ENCODE peak calls at places on chromosome X, in nine cellular contexts. F is germinal center; L is ovary; A is activated CD4-positive, alpha-beta T cell treated with anti-CD3 and anti-CD28 coated beads, Interleukin-2, amount 50 U/mL, for 1 hour; M is tibial nerve; V is naive thymus-derived CD4-positive, alpha-beta T cell; C is DND-41; S is heart left ventricle; N is midbrain. T is an unnamed sample.

GRCh38 chrX:2819345-2820130 is 9.2 kb upstream of the GYG2 start:
- DNase-seq in F (peak), L (no peak), A (no peak), M (no peak), V (no peak), C (no peak), S (no peak), N (no peak), T (no peak)

GRCh38 chrX:106467422-106467821 is 144.4 kb upstream of the RADX start:
- DNase-seq in F (no peak), L (no peak), A (no peak), M (no peak), V (no peak), C (no peak), S (no peak), N (no peak), T (no peak)

GRCh38 chrX:119201570-119201969 is 34.5 kb upstream of the PGRMC1 start:
- DNase-seq in F (no peak), L (no peak), A (no peak), M (no peak), V (no peak), C (no peak), S (no peak), N (no peak), T (no peak)

GRCh38 chrX:19566359-19567141 is 51.2 kb upstream of the MAP3K15 start:
- DNase-seq in F (no peak), L (no peak), A (no peak), M (no peak), V (no peak), C (peak), S (no peak), N (no peak), T (peak)

GRCh38 chrX:20224814-20225487 is 41.8 kb downstream of the RPS6KA3 start:
- DNase-seq in F (no peak), L (no peak), A (no peak), M (no peak), V (no peak), C (no peak), S (no peak), N (peak), T (no peak)

GRCh38 chrX:32530802-32531403 is 680.4 kb downstream of the DMD start:
- DNase-seq in F (no peak), L (peak), A (no peak), M (peak), V (peak), C (peak), S (no peak), N (peak), T (peak)

GRCh38 chrX:27987862-27988646 is 6.8 kb upstream of the DCAF8L1 start:
- DNase-seq in F (no peak), L (no peak), A (no peak), M (no peak), V (no peak), C (no peak), S (no peak), N (no peak), T (no peak)

GRCh38 chrX:10821293-10821692 is 200.9 kb upstream of the MID1 start:
- DNase-seq in F (no peak), L (no peak), A (no peak), M (no peak), V (no peak), C (no peak), S (no peak), N (no peak), T (no peak)

GRCh38 chrX:155028192-155028591 is 1.5 kb downstream of the FUNDC2 start:
- DNase-seq in F (no peak), L (no peak), A (no peak), M (no peak), V (no peak), C (no peak), S (no peak), N (no peak), T (no peak)

GRCh38 chrX:115428011-115428410 is 133.0 kb upstream of the PLS3 start:
- DNase-seq in F (no peak), L (no peak), A (no peak), M (no peak), V (no peak), C (no peak), S (no peak), N (no peak), T (no peak)

GRCh38 chrX:129679856-129680255 is 25.1 kb upstream of the APLN start:
- DNase-seq in F (no peak), L (no peak), A (no peak), M (no peak), V (no peak), C (no peak), S (no peak), N (no peak), T (no peak)

GRCh38 chrX:56738670-56739069 is 9.6 kb downstream of the NBDY start:
- DNase-seq in F (no peak), L (no peak), A (no peak), M (no peak), V (no peak), C (no peak), S (no peak), N (no peak), T (no peak)

GRCh38 chrX:77937291-77937690 is 26.8 kb downstream of the ATP7A start:
- DNase-seq in F (no peak), L (no peak), A (no peak), M (no peak), V (no peak), C (no peak), S (no peak), N (no peak), T (no peak)

GRCh38 chrX:47623540-47624027 is 3.9 kb upstream of the SYN1 start:
- DNase-seq in F (peak), L (peak), A (peak), M (no peak), V (peak), C (peak), S (peak), N (peak), T (no peak)

GRCh38 chrX:102560423-102561068 is 38.8 kb upstream of the ARMCX5 start:
- DNase-seq in F (no peak), L (no peak), A (no peak), M (no peak), V (no peak), C (no peak), S (no peak), N (no peak), T (no peak)

GRCh38 chrX:149682031-149682430 is 29.8 kb upstream of the MAGEA11 start:
- DNase-seq in F (no peak), L (no peak), A (no peak), M (no peak), V (no peak), C (no peak), S (no peak), N (no peak), T (no peak)

GRCh38 chrX:22300130-22300529 is 27.4 kb downstream of the CBLL2 start:
- DNase-seq in F (no peak), L (no peak), A (no peak), M (no peak), V (no peak), C (no peak), S (peak), N (no peak), T (no peak)

GRCh38 chrX:25721564-25721963 is 416.6 kb upstream of the MAGEB18 start:
- DNase-seq in F (no peak), L (no peak), A (no peak), M (no peak), V (no peak), C (no peak), S (no peak), N (no peak), T (no peak)

GRCh38 chrX:132954323-132954722 is 4.1 kb downstream of the HS6ST2 start:
- DNase-seq in F (no peak), L (no peak), A (no peak), M (no peak), V (no peak), C (no peak), S (no peak), N (no peak), T (no peak)

GRCh38 chrX:153829799-153830631 is at the start of gene PDZD4:
- DNase-seq in F (no peak), L (no peak), A (no peak), M (no peak), V (no peak), C (no peak), S (no peak), N (no peak), T (peak)